ENCODE peak calls at places on chromosomes 4 and X, in seven cellular contexts. One of them, this sample, is unnamed.

GRCh38 chrX:28668957-28669356 is 81.7 kb downstream of the IL1RAPL1 start:
- DNase-seq in mesothelial cell of epicardium: no peak
- DNase-seq in stimulated activated CD8-positive, alpha-beta memory T cell treated with anti-CD3 and anti-CD28 coated beads, Interleukin-4, amount 100 ng/mL, for 24 hours: no peak
- DNase-seq in stimulated activated CD4-positive, alpha-beta T cell treated with anti-CD3 and anti-CD28 coated beads, Interleukin-2, amount 100 ng/mL, for 24 hours: no peak
- DNase-seq in HEK293T: no peak
- DNase-seq in AG09319: no peak
- DNase-seq in tibial artery: no peak
- DNase-seq in this sample: no peak

GRCh38 chr4:168751263-168752225 is 254.7 kb downstream of the PALLD start:
- DNase-seq in mesothelial cell of epicardium: no peak
- DNase-seq in stimulated activated CD4-positive, alpha-beta T cell treated with anti-CD3 and anti-CD28 coated beads, Interleukin-2, amount 100 ng/mL, for 24 hours: no peak
- DNase-seq in stimulated activated CD8-positive, alpha-beta memory T cell treated with anti-CD3 and anti-CD28 coated beads, Interleukin-4, amount 100 ng/mL, for 24 hours: no peak
- DNase-seq in AG09319: no peak
- DNase-seq in tibial artery: peak
- DNase-seq in HEK293T: no peak
- DNase-seq in this sample: no peak

GRCh38 chr4:139912423-139912822 is 241.6 kb downstream of the MAML3 start:
- DNase-seq in AG09319: no peak
- DNase-seq in tibial artery: no peak
- DNase-seq in stimulated activated CD8-positive, alpha-beta memory T cell treated with anti-CD3 and anti-CD28 coated beads, Interleukin-4, amount 100 ng/mL, for 24 hours: no peak
- DNase-seq in mesothelial cell of epicardium: no peak
- DNase-seq in HEK293T: no peak
- DNase-seq in stimulated activated CD4-positive, alpha-beta T cell treated with anti-CD3 and anti-CD28 coated beads, Interleukin-2, amount 100 ng/mL, for 24 hours: no peak
- DNase-seq in this sample: no peak

GRCh38 chr4:134202136-134202535 is 547 bp upstream of the PABPC4L start:
- DNase-seq in mesothelial cell of epicardium: no peak
- DNase-seq in stimulated activated CD8-positive, alpha-beta memory T cell treated with anti-CD3 and anti-CD28 coated beads, Interleukin-4, amount 100 ng/mL, for 24 hours: no peak
- DNase-seq in AG09319: no peak
- DNase-seq in HEK293T: no peak
- DNase-seq in tibial artery: no peak
- DNase-seq in stimulated activated CD4-positive, alpha-beta T cell treated with anti-CD3 and anti-CD28 coated beads, Interleukin-2, amount 100 ng/mL, for 24 hours: no peak
- DNase-seq in this sample: no peak

GRCh38 chr4:1136028-1136427 is 22.7 kb upstream of the RNF212 start:
- DNase-seq in stimulated activated CD8-positive, alpha-beta memory T cell treated with anti-CD3 and anti-CD28 coated beads, Interleukin-4, amount 100 ng/mL, for 24 hours: no peak
- DNase-seq in mesothelial cell of epicardium: no peak
- DNase-seq in tibial artery: no peak
- DNase-seq in HEK293T: no peak
- DNase-seq in AG09319: no peak
- DNase-seq in stimulated activated CD4-positive, alpha-beta T cell treated with anti-CD3 and anti-CD28 coated beads, Interleukin-2, amount 100 ng/mL, for 24 hours: no peak
- DNase-seq in this sample: no peak

GRCh38 chrX:27680726-27681125 is 90.6 kb downstream of the DCAF8L2 start:
- DNase-seq in mesothelial cell of epicardium: no peak
- DNase-seq in stimulated activated CD4-positive, alpha-beta T cell treated with anti-CD3 and anti-CD28 coated beads, Interleukin-2, amount 100 ng/mL, for 24 hours: no peak
- DNase-seq in stimulated activated CD8-positive, alpha-beta memory T cell treated with anti-CD3 and anti-CD28 coated beads, Interleukin-4, amount 100 ng/mL, for 24 hours: no peak
- DNase-seq in HEK293T: no peak
- DNase-seq in tibial artery: no peak
- DNase-seq in AG09319: no peak
- DNase-seq in this sample: no peak

GRCh38 chr4:55517526-55518229 is 29.0 kb downstream of the CLOCK start:
- DNase-seq in mesothelial cell of epicardium: no peak
- DNase-seq in stimulated activated CD8-positive, alpha-beta memory T cell treated with anti-CD3 and anti-CD28 coated beads, Interleukin-4, amount 100 ng/mL, for 24 hours: no peak
- DNase-seq in AG09319: no peak
- DNase-seq in HEK293T: no peak
- DNase-seq in tibial artery: no peak
- DNase-seq in stimulated activated CD4-positive, alpha-beta T cell treated with anti-CD3 and anti-CD28 coated beads, Interleukin-2, amount 100 ng/mL, for 24 hours: no peak
- DNase-seq in this sample: no peak

GRCh38 chr4:116272336-116272735 is 813.0 kb downstream of the TRAM1L1 start:
- DNase-seq in stimulated activated CD4-positive, alpha-beta T cell treated with anti-CD3 and anti-CD28 coated beads, Interleukin-2, amount 100 ng/mL, for 24 hours: no peak
- DNase-seq in HEK293T: no peak
- DNase-seq in AG09319: no peak
- DNase-seq in stimulated activated CD8-positive, alpha-beta memory T cell treated with anti-CD3 and anti-CD28 coated beads, Interleukin-4, amount 100 ng/mL, for 24 hours: no peak
- DNase-seq in tibial artery: no peak
- DNase-seq in mesothelial cell of epicardium: no peak
- DNase-seq in this sample: no peak

GRCh38 chr4:24578364-24578763 is 6.0 kb downstream of the DHX15 start:
- DNase-seq in HEK293T: no peak
- DNase-seq in stimulated activated CD4-positive, alpha-beta T cell treated with anti-CD3 and anti-CD28 coated beads, Interleukin-2, amount 100 ng/mL, for 24 hours: no peak
- DNase-seq in stimulated activated CD8-positive, alpha-beta memory T cell treated with anti-CD3 and anti-CD28 coated beads, Interleukin-4, amount 100 ng/mL, for 24 hours: no peak
- DNase-seq in tibial artery: no peak
- DNase-seq in mesothelial cell of epicardium: no peak
- DNase-seq in AG09319: no peak
- DNase-seq in this sample: no peak

GRCh38 chr4:8185280-8185679 is 13.8 kb upstream of the SH3TC1 start:
- DNase-seq in AG09319: peak
- DNase-seq in stimulated activated CD4-positive, alpha-beta T cell treated with anti-CD3 and anti-CD28 coated beads, Interleukin-2, amount 100 ng/mL, for 24 hours: no peak
- DNase-seq in mesothelial cell of epicardium: no peak
- DNase-seq in HEK293T: no peak
- DNase-seq in stimulated activated CD8-positive, alpha-beta memory T cell treated with anti-CD3 and anti-CD28 coated beads, Interleukin-4, amount 100 ng/mL, for 24 hours: no peak
- DNase-seq in tibial artery: no peak
- DNase-seq in this sample: no peak

GRCh38 chrX:68719904-68720614 is 72.6 kb downstream of the STARD8 start:
- DNase-seq in tibial artery: no peak
- DNase-seq in stimulated activated CD4-positive, alpha-beta T cell treated with anti-CD3 and anti-CD28 coated beads, Interleukin-2, amount 100 ng/mL, for 24 hours: no peak
- DNase-seq in AG09319: no peak
- DNase-seq in stimulated activated CD8-positive, alpha-beta memory T cell treated with anti-CD3 and anti-CD28 coated beads, Interleukin-4, amount 100 ng/mL, for 24 hours: no peak
- DNase-seq in HEK293T: peak
- DNase-seq in mesothelial cell of epicardium: no peak
- DNase-seq in this sample: no peak

GRCh38 chrX:149032449-149032848 is 472.7 kb downstream of the IDS start:
- DNase-seq in HEK293T: no peak
- DNase-seq in mesothelial cell of epicardium: no peak
- DNase-seq in tibial artery: no peak
- DNase-seq in stimulated activated CD4-positive, alpha-beta T cell treated with anti-CD3 and anti-CD28 coated beads, Interleukin-2, amount 100 ng/mL, for 24 hours: no peak
- DNase-seq in stimulated activated CD8-positive, alpha-beta memory T cell treated with anti-CD3 and anti-CD28 coated beads, Interleukin-4, amount 100 ng/mL, for 24 hours: no peak
- DNase-seq in AG09319: no peak
- DNase-seq in this sample: no peak